ENCODE peak calls at places on chromosomes 6 and 20, in seven cellular contexts. One of them, this sample, is unnamed.

GRCh38 chr6:164897523-164898094 is 411.8 kb downstream of the C6orf118 start:
- DNase-seq in cardiac muscle cell: no peak
- DNase-seq in stomach: no peak
- DNase-seq in CD8-positive, alpha-beta T cell: no peak
- DNase-seq in uterus: no peak
- DNase-seq in MM.1S: no peak
- DNase-seq in heart left ventricle: no peak
- DNase-seq in this sample: no peak

GRCh38 chr6:25401711-25402110 is 122.5 kb downstream of the CARMIL1 start:
- DNase-seq in heart left ventricle: no peak
- DNase-seq in stomach: no peak
- DNase-seq in MM.1S: no peak
- DNase-seq in uterus: no peak
- DNase-seq in CD8-positive, alpha-beta T cell: no peak
- DNase-seq in cardiac muscle cell: no peak
- DNase-seq in this sample: no peak

GRCh38 chr20:29878281-29878741 is 1379.2 kb upstream of the DEFB115 start:
- DNase-seq in heart left ventricle: no peak
- DNase-seq in uterus: no peak
- DNase-seq in cardiac muscle cell: no peak
- DNase-seq in stomach: peak; percentile 26
- DNase-seq in CD8-positive, alpha-beta T cell: no peak
- DNase-seq in MM.1S: no peak
- DNase-seq in this sample: peak; percentile 61

GRCh38 chr6:107228754-107229153 is 113.4 kb upstream of the BEND3 start:
- DNase-seq in CD8-positive, alpha-beta T cell: no peak
- DNase-seq in heart left ventricle: no peak
- DNase-seq in cardiac muscle cell: no peak
- DNase-seq in MM.1S: no peak
- DNase-seq in uterus: no peak
- DNase-seq in stomach: no peak
- DNase-seq in this sample: no peak

GRCh38 chr20:32158943-32159660 is 48.4 kb downstream of the PLAGL2 start:
- DNase-seq in MM.1S: no peak
- DNase-seq in CD8-positive, alpha-beta T cell: no peak
- DNase-seq in cardiac muscle cell: no peak
- DNase-seq in heart left ventricle: no peak
- DNase-seq in stomach: no peak
- DNase-seq in uterus: no peak
- DNase-seq in this sample: no peak

GRCh38 chr20:10521068-10521834 is 86.1 kb downstream of the SLX4IP start:
- DNase-seq in MM.1S: no peak
- DNase-seq in CD8-positive, alpha-beta T cell: no peak
- DNase-seq in uterus: no peak
- DNase-seq in stomach: no peak
- DNase-seq in heart left ventricle: no peak
- DNase-seq in cardiac muscle cell: no peak
- DNase-seq in this sample: no peak

GRCh38 chr20:25054133-25054820 is 3.7 kb downstream of the ACSS1 start:
- DNase-seq in cardiac muscle cell: no peak
- DNase-seq in MM.1S: no peak
- DNase-seq in uterus: peak; percentile 10
- DNase-seq in CD8-positive, alpha-beta T cell: no peak
- DNase-seq in heart left ventricle: peak; percentile 15
- DNase-seq in stomach: peak; percentile 22
- DNase-seq in this sample: no peak

GRCh38 chr6:136656121-136656520 is 105.9 kb upstream of the MAP7 start:
- DNase-seq in MM.1S: peak; percentile 57
- DNase-seq in uterus: no peak
- DNase-seq in CD8-positive, alpha-beta T cell: no peak
- DNase-seq in cardiac muscle cell: no peak
- DNase-seq in heart left ventricle: no peak
- DNase-seq in stomach: no peak
- DNase-seq in this sample: no peak

GRCh38 chr6:44660561-44661220 is 273.2 kb downstream of the CDC5L start:
- DNase-seq in stomach: no peak
- DNase-seq in MM.1S: no peak
- DNase-seq in heart left ventricle: no peak
- DNase-seq in CD8-positive, alpha-beta T cell: no peak
- DNase-seq in uterus: no peak
- DNase-seq in cardiac muscle cell: no peak
- DNase-seq in this sample: no peak

GRCh38 chr6:72621243-72622093 is at the start of gene KCNQ5:
- DNase-seq in CD8-positive, alpha-beta T cell: no peak
- DNase-seq in stomach: no peak
- DNase-seq in heart left ventricle: peak; percentile 21
- DNase-seq in uterus: no peak
- DNase-seq in cardiac muscle cell: peak; percentile 52
- DNase-seq in MM.1S: no peak
- DNase-seq in this sample: peak; percentile 46

DNA sequence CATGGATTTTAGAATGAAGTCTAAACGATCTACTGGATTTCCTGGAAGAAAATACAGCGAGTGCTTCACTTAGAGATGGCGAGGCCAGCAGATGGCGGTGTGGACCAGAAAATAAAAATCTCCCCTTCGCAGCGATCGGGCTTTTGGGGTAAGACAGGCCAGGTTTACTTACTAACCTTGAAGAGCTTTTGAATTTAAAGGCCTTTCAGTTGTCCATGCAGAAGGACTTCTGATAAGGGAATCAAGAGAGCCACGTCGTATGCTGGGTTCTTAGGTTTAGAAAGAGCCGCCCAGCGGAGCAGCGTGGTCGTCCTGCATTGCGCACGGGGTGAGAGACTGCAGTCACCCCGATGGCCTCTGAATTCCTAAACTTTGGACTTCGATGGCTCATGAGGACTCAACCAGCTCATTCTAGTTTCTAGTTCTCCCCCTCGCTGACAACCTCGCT is 125.2 kb upstream of the RALGAPA2 start:
- DNase-seq in stomach: peak; percentile 60
- DNase-seq in CD8-positive, alpha-beta T cell: no peak
- DNase-seq in cardiac muscle cell: peak; percentile 62
- DNase-seq in uterus: peak; percentile 21
- DNase-seq in MM.1S: peak; percentile 32
- DNase-seq in heart left ventricle: peak; percentile 32
- DNase-seq in this sample: no peak
- H3K4me3 ChIP-seq in stomach: no peak overlapping the region
- H3K4me3 ChIP-seq in CD8-positive, alpha-beta T cell: no peak overlapping the region
- H3K4me3 ChIP-seq in cardiac muscle cell: no peak overlapping the region
- H3K4me3 ChIP-seq in uterus: no peak overlapping the region
- H3K4me3 ChIP-seq in MM.1S: no peak overlapping the region
- H3K4me3 ChIP-seq in heart left ventricle: peak overlapping the region; percentile 21
- H3K4me3 ChIP-seq in this sample: peak overlapping the region; percentile 31

GRCh38 chr6:71194730-71195129 is 93.9 kb upstream of the OGFRL1 start:
- DNase-seq in stomach: no peak
- DNase-seq in uterus: no peak
- DNase-seq in cardiac muscle cell: no peak
- DNase-seq in MM.1S: no peak
- DNase-seq in heart left ventricle: no peak
- DNase-seq in CD8-positive, alpha-beta T cell: no peak
- DNase-seq in this sample: no peak

GRCh38 chr6:71197267-71197666 is 91.3 kb upstream of the OGFRL1 start:
- DNase-seq in MM.1S: no peak
- DNase-seq in heart left ventricle: no peak
- DNase-seq in cardiac muscle cell: no peak
- DNase-seq in CD8-positive, alpha-beta T cell: no peak
- DNase-seq in uterus: no peak
- DNase-seq in stomach: no peak
- DNase-seq in this sample: no peak

GRCh38 chr6:71197770-71198169 is 90.8 kb upstream of the OGFRL1 start:
- DNase-seq in uterus: no peak
- DNase-seq in cardiac muscle cell: peak; percentile 2
- DNase-seq in CD8-positive, alpha-beta T cell: no peak
- DNase-seq in heart left ventricle: no peak
- DNase-seq in stomach: no peak
- DNase-seq in MM.1S: no peak
- DNase-seq in this sample: no peak

GRCh38 chr6:71199796-71200195 is 88.8 kb upstream of the OGFRL1 start:
- DNase-seq in heart left ventricle: no peak
- DNase-seq in uterus: no peak
- DNase-seq in cardiac muscle cell: no peak
- DNase-seq in MM.1S: no peak
- DNase-seq in CD8-positive, alpha-beta T cell: no peak
- DNase-seq in stomach: no peak
- DNase-seq in this sample: no peak

GRCh38 chr6:71198908-71199307 is 89.7 kb upstream of the OGFRL1 start:
- DNase-seq in stomach: no peak
- DNase-seq in cardiac muscle cell: no peak
- DNase-seq in MM.1S: no peak
- DNase-seq in heart left ventricle: no peak
- DNase-seq in CD8-positive, alpha-beta T cell: no peak
- DNase-seq in uterus: no peak
- DNase-seq in this sample: no peak
- H3K4me1 ChIP-seq in stomach: no peaks in the 10 kb centered on the region
- H3K4me1 ChIP-seq in cardiac muscle cell: no peaks in the 10 kb centered on the region
- H3K4me1 ChIP-seq in MM.1S: no peaks in the 10 kb centered on the region
- H3K4me1 ChIP-seq in heart left ventricle: no peaks in the 10 kb centered on the region
- H3K4me1 ChIP-seq in CD8-positive, alpha-beta T cell: no peaks in the 10 kb centered on the region
- H3K4me1 ChIP-seq in uterus: no peaks in the 10 kb centered on the region
- H3K4me1 ChIP-seq in this sample: no peaks in the 10 kb centered on the region

GRCh38 chr6:129695373-129696027 is 14.5 kb downstream of the ARHGAP18 start:
- DNase-seq in uterus: no peak
- DNase-seq in MM.1S: no peak
- DNase-seq in cardiac muscle cell: no peak
- DNase-seq in stomach: no peak
- DNase-seq in CD8-positive, alpha-beta T cell: no peak
- DNase-seq in heart left ventricle: no peak
- DNase-seq in this sample: no peak
- H3K4me3 ChIP-seq in uterus: no peak overlapping the region
- H3K4me3 ChIP-seq in MM.1S: no peak overlapping the region
- H3K4me3 ChIP-seq in cardiac muscle cell: no peak overlapping the region
- H3K4me3 ChIP-seq in stomach: no peak overlapping the region
- H3K4me3 ChIP-seq in CD8-positive, alpha-beta T cell: no peak overlapping the region
- H3K4me3 ChIP-seq in heart left ventricle: no peak overlapping the region
- H3K4me3 ChIP-seq in this sample: no peak overlapping the region

DNA sequence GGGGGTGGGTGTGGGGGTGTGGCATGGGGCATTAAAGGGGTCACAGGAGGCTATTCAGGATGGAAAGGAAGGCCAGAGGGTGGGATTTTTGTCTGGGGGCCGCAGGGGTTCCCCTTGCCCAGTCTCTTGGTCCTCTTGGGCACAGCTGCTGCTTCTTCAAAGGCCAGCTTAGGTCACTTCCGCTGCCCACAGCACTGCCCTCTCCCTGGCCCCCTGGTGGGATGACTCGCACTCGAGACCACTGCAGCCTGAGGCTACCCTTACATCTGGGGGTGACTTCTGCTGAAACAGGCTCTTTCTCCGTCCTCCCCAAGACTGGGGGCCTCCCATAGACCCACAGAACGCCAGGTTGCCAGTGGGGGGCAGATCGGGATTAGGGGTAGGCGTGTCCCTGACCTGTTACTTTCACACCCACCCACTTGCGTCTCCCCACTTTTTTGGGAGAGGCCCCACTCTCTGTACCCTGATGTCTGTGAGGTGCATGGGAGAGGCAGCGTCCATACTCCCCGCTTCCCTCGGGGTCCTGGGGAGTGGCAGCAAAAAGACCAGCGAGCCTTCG is 1.3 kb downstream of the LKAAEAR1 start:
- DNase-seq in heart left ventricle: no peak
- DNase-seq in stomach: no peak
- DNase-seq in CD8-positive, alpha-beta T cell: no peak
- DNase-seq in MM.1S: no peak
- DNase-seq in uterus: no peak
- DNase-seq in cardiac muscle cell: no peak
- DNase-seq in this sample: no peak
- H3K4me1 ChIP-seq in heart left ventricle: peaks cover 24% of the 10 kb centered on the region
- H3K4me1 ChIP-seq in stomach: peaks cover 27% of the 10 kb centered on the region
- H3K4me1 ChIP-seq in CD8-positive, alpha-beta T cell: peaks cover 40% of the 10 kb centered on the region
- H3K4me1 ChIP-seq in MM.1S: peaks cover 13% of the 10 kb centered on the region
- H3K4me1 ChIP-seq in uterus: peaks cover 5% of the 10 kb centered on the region
- H3K4me1 ChIP-seq in cardiac muscle cell: peaks cover 17% of the 10 kb centered on the region
- H3K4me1 ChIP-seq in this sample: peaks cover 40% of the 10 kb centered on the region

GRCh38 chr6:168137024-168137423 is 58.0 kb upstream of the FRMD1 start:
- DNase-seq in uterus: no peak
- DNase-seq in heart left ventricle: no peak
- DNase-seq in cardiac muscle cell: no peak
- DNase-seq in CD8-positive, alpha-beta T cell: no peak
- DNase-seq in MM.1S: no peak
- DNase-seq in stomach: no peak
- DNase-seq in this sample: no peak

GRCh38 chr6:168136001-168136400 is 57.0 kb upstream of the FRMD1 start:
- DNase-seq in CD8-positive, alpha-beta T cell: no peak
- DNase-seq in heart left ventricle: no peak
- DNase-seq in uterus: no peak
- DNase-seq in cardiac muscle cell: no peak
- DNase-seq in stomach: no peak
- DNase-seq in MM.1S: no peak
- DNase-seq in this sample: no peak

GRCh38 chr6:168138436-168138835 is 59.4 kb upstream of the FRMD1 start:
- DNase-seq in cardiac muscle cell: no peak
- DNase-seq in MM.1S: no peak
- DNase-seq in stomach: no peak
- DNase-seq in uterus: peak; percentile 5
- DNase-seq in CD8-positive, alpha-beta T cell: no peak
- DNase-seq in heart left ventricle: no peak
- DNase-seq in this sample: no peak

GRCh38 chr6:168136622-168137021 is 57.6 kb upstream of the FRMD1 start:
- DNase-seq in heart left ventricle: no peak
- DNase-seq in CD8-positive, alpha-beta T cell: no peak
- DNase-seq in MM.1S: no peak
- DNase-seq in cardiac muscle cell: no peak
- DNase-seq in uterus: no peak
- DNase-seq in stomach: no peak
- DNase-seq in this sample: no peak

DNA sequence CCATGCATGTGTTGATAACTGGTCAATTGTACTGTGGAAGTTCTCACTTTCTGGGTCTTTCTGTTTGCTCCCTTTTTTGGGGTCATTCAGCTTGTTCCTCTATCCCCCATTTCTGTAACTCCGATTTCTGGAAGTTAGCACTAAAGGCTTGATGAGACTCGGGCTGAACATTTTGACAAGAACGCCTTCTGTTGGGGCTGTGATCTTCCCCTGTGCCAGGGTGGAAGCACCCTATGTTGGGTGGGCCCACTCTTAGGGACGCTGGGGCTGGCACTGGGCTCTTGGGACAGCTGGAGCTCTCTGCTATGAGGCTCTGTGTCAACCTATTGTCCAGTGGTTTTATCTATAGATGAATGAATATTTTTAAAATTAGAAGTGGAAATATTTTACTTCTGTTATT is 60.1 kb upstream of the FRMD1 start:
- DNase-seq in cardiac muscle cell: no peak
- DNase-seq in CD8-positive, alpha-beta T cell: no peak
- DNase-seq in stomach: no peak
- DNase-seq in MM.1S: no peak
- DNase-seq in heart left ventricle: no peak
- DNase-seq in uterus: no peak
- DNase-seq in this sample: no peak
- H3K4me3 ChIP-seq in cardiac muscle cell: no peak overlapping the region
- H3K4me3 ChIP-seq in CD8-positive, alpha-beta T cell: no peak overlapping the region
- H3K4me3 ChIP-seq in stomach: no peak overlapping the region
- H3K4me3 ChIP-seq in MM.1S: no peak overlapping the region
- H3K4me3 ChIP-seq in heart left ventricle: no peak overlapping the region
- H3K4me3 ChIP-seq in uterus: no peak overlapping the region
- H3K4me3 ChIP-seq in this sample: no peak overlapping the region

DNA sequence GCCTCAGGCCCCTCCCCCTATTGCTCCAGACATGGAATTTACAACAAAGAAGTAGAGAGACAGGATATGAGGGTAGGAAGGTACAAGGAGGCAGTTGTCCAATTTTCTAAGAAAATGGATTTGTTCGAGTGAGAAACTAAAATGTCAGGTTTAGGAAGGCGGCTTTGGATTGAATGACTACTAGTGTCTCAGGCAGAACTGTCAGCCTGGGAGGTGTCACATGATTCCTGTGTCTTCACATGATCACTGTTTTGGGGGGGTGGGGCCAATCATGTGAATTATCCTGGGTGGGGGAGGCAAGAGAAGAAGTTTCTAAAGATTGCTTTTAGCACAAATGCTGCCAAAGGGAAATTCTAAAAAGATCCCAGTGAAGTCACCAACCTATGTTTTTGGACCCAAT is 2.3 kb downstream of the SIRPA start:
- DNase-seq in heart left ventricle: no peak
- DNase-seq in MM.1S: no peak
- DNase-seq in stomach: no peak
- DNase-seq in CD8-positive, alpha-beta T cell: no peak
- DNase-seq in cardiac muscle cell: no peak
- DNase-seq in uterus: no peak
- DNase-seq in this sample: no peak
- H3K4me1 ChIP-seq in heart left ventricle: no peaks in the 10 kb centered on the region
- H3K4me1 ChIP-seq in MM.1S: peaks cover 29% of the 10 kb centered on the region
- H3K4me1 ChIP-seq in stomach: peaks cover 11% of the 10 kb centered on the region
- H3K4me1 ChIP-seq in CD8-positive, alpha-beta T cell: no peaks in the 10 kb centered on the region
- H3K4me1 ChIP-seq in cardiac muscle cell: peaks cover 35% of the 10 kb centered on the region
- H3K4me1 ChIP-seq in uterus: no peaks in the 10 kb centered on the region
- H3K4me1 ChIP-seq in this sample: peaks cover 56% of the 10 kb centered on the region